ENCODE peak calls at places on chromosomes 1 and 21, in four cellular contexts. I is nephron progenitor cell, N is GM06990, C is GM12865. S is an unnamed sample.

GRCh38 chr1:185144233-185144632 is 12.5 kb downstream of the TRMT1L start:
- DNase-seq in I (no peak), N (no peak), C (no peak), S (no peak)

GRCh38 chr1:55694297-55694696 is 479.1 kb upstream of the USP24 start:
- DNase-seq in I (no peak), N (no peak), C (no peak), S (no peak)

GRCh38 chr1:112703706-112704105 is 3.2 kb downstream of the RHOC start:
- DNase-seq in I (no peak), N (no peak), C (no peak), S (no peak)

GRCh38 chr1:204453141-204453772 is 41.3 kb downstream of the PIK3C2B start:
- DNase-seq in I (no peak), N (peak), C (peak), S (no peak)

GRCh38 chr21:27562303-27562702 is 595.4 kb upstream of the ADAMTS5 start:
- DNase-seq in I (no peak), N (no peak), C (no peak), S (no peak)

GRCh38 chr1:67085326-67085725 is 31.4 kb upstream of the SLC35D1 start:
- DNase-seq in I (no peak), N (no peak), C (no peak), S (no peak)

GRCh38 chr21:41802185-41802584 is 35.3 kb upstream of the RIPK4 start:
- DNase-seq in I (no peak), N (no peak), C (no peak), S (no peak)

GRCh38 chr1:48794815-48795214 is 18.1 kb upstream of the BEND5 start:
- DNase-seq in I (no peak), N (no peak), C (no peak), S (no peak)

GRCh38 chr1:11940260-11940921 is 5.9 kb downstream of the PLOD1 start:
- DNase-seq in I (no peak), N (no peak), C (no peak), S (no peak)

GRCh38 chr1:169238506-169238905 is 129.1 kb downstream of the NME7 start:
- DNase-seq in I (no peak), N (no peak), C (no peak), S (no peak)

GRCh38 chr1:217244946-217245345 is 385.9 kb downstream of the GPATCH2 start:
- DNase-seq in I (no peak), N (no peak), C (no peak), S (no peak)

GRCh38 chr1:99501871-99502270 is 144.0 kb upstream of the PALMD start:
- DNase-seq in I (no peak), N (no peak), C (no peak), S (no peak)

GRCh38 chr1:6489799-6490180 is 1.7 kb downstream of the PLEKHG5 start:
- DNase-seq in I (peak), N (peak), C (peak), S (peak)

GRCh38 chr21:34593423-34593822 is 21.5 kb downstream of the RCAN1 start:
- DNase-seq in I (no peak), N (no peak), C (no peak), S (no peak)

GRCh38 chr1:110159160-110159559 is 8.9 kb downstream of the SLC6A17 start:
- DNase-seq in I (no peak), N (no peak), C (no peak), S (no peak)

GRCh38 chr21:25752389-25752788 is 17.6 kb downstream of the GABPA start:
- DNase-seq in I (no peak), N (no peak), C (no peak), S (no peak)

GRCh38 chr1:199205740-199206139 is 566.9 kb downstream of the PTPRC start:
- DNase-seq in I (no peak), N (no peak), C (no peak), S (no peak)

GRCh38 chr1:996851-997727 is 2.8 kb downstream of the HES4 start:
- DNase-seq in I (no peak), N (no peak), C (no peak), S (peak)

GRCh38 chr1:30527511-30528140 is 195.8 kb downstream of the MATN1 start:
- DNase-seq in I (no peak), N (no peak), C (no peak), S (no peak)

GRCh38 chr1:147073062-147073432 is 99.2 kb downstream of the PRKAB2 start:
- DNase-seq in I (no peak), N (no peak), C (no peak), S (no peak)

GRCh38 chr1:232193451-232193783 is 436.5 kb downstream of the SIPA1L2 start:
- DNase-seq in I (no peak), N (no peak), C (no peak), S (peak)

GRCh38 chr1:16145988-16146887 is 9.6 kb downstream of the EPHA2 start:
- DNase-seq in I (peak), N (no peak), C (peak), S (no peak)

GRCh38 chr1:235326719-235327558 is 1.0 kb downstream of the ARID4B start:
- DNase-seq in I (peak), N (peak), C (peak), S (peak)

GRCh38 chr1:183724350-183725042 is 71.4 kb upstream of the APOBEC4 start:
- DNase-seq in I (no peak), N (no peak), C (no peak), S (no peak)

GRCh38 chr21:31848339-31848985 is 24.4 kb upstream of the HUNK start:
- DNase-seq in I (no peak), N (no peak), C (no peak), S (no peak)
- TF ChIP-seq CTCF in I (no peak), N (no peak), C (no peak), S (no peak)

GRCh38 chr1:71047635-71048607 is at the start of gene PTGER3:
- DNase-seq in I (peak), N (peak), C (no peak), S (peak)

GRCh38 chr1:71053758-71054157 is 6.1 kb upstream of the PTGER3 start:
- DNase-seq in I (no peak), N (no peak), C (peak), S (no peak)

GRCh38 chr1:71046891-71047634 is 553 bp downstream of the PTGER3 start:
- DNase-seq in I (no peak), N (peak), C (no peak), S (no peak)

GRCh38 chr1:71053146-71053545 is 5.5 kb upstream of the PTGER3 start:
- DNase-seq in I (no peak), N (no peak), C (no peak), S (no peak)

DNA sequence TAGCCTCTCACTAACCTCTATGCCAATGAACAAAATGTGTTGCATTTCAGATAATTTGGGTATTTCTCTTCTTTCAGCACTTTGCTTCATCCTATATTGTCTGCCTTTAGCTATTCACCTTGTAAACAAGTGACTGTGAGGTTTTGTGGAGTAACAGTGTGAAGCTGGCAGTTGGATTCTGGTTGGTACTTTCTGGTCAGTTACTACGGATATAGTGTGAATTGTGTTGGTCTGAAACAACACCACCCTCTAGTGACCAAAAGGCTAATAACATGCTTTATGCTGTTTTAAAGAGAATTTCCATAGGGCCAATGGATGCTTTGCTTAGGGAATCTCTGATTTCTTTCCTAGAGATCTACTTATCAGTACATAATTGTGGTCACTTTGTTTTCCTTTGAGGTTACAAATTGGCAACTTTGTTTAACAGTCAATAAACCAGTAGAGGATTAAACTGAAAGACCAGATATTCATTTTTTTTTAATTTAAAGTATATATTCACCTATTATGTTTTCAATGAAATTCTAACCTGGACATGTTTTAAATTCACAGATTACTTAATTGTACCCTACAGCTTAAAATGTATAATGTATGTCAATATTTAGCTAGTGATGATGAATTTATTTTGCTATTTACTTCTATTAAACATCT is 2.5 kb upstream of the PTGER3 start:
- DNase-seq in I (peak), N (no peak), C (peak), S (no peak)
- TF ChIP-seq CTCF in I (peak), N (peak), C (peak), S (peak)

DNA sequence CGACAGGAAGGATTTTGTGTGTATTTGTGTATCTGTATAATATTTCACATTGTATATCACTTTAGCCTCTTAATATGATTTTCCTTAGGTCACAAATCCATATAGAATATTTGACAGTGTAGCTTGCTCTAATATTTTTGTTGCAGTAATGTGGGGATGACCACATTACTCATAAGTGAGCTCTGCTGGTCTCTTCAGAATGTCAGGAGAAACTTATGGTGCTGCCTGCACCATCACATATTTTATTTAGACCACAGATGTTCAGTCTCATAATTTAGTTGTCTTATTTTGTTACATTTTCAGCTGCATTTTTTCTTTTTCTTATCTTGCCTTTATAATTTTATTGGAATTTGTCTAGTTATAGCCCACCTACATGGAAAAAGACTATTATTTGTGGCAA is 205.3 kb downstream of the PBX1 start:
- DNase-seq in I (no peak), N (no peak), C (no peak), S (no peak)
- TF ChIP-seq CTCF in I (no peak), N (no peak), C (no peak), S (no peak)

GRCh38 chr1:85202864-85203255 is 2.0 kb upstream of the SYDE2 start:
- DNase-seq in I (no peak), N (no peak), C (no peak), S (no peak)

GRCh38 chr1:85202092-85202863 is 1.5 kb upstream of the SYDE2 start:
- DNase-seq in I (no peak), N (no peak), C (no peak), S (no peak)

GRCh38 chr1:85200870-85201339 is at the start of gene SYDE2:
- DNase-seq in I (peak), N (peak), C (peak), S (peak)

GRCh38 chr1:85200367-85200869 is 398 bp downstream of the SYDE2 start:
- DNase-seq in I (peak), N (no peak), C (no peak), S (peak)

GRCh38 chr1:85201340-85202091 is 700 bp upstream of the SYDE2 start:
- DNase-seq in I (peak), N (peak), C (peak), S (peak)
- TF ChIP-seq CTCF in I (no peak), N (no peak), C (no peak), S (no peak)

GRCh38 chr1:14571810-14572767 is 26.4 kb upstream of the KAZN start:
- DNase-seq in I (peak), N (peak), C (peak), S (peak)
- TF ChIP-seq CTCF in I (peak), N (peak), C (peak), S (peak)

GRCh38 chr1:24526940-24527542 is 24.4 kb downstream of the RCAN3 start:
- DNase-seq in I (no peak), N (no peak), C (peak), S (peak)
- TF ChIP-seq CTCF in I (peak), N (peak), C (peak), S (peak)

GRCh38 chr1:119475866-119476439 is 31.1 kb upstream of the HSD3B1 start:
- DNase-seq in I (peak), N (peak), C (peak), S (peak)
- TF ChIP-seq CTCF in I (peak), N (peak), C (peak), S (peak)

S was measured in WERI-Rb-1.